ENCODE peak calls at places on chromosome 2, in four cellular contexts. One of them, this sample, is unnamed. For H3K9me3 and H3K36me3, the result is how much of the 10 kb centered on the place peaks cover.

GRCh38 chr2:174325932-174326879 is 8.5 kb upstream of the SP9 start:
- DNase-seq in cardiac muscle cell: no peak
- DNase-seq in OCI-LY7: no peak
- DNase-seq in uterus: peak
- DNase-seq in this sample: no peak

GRCh38 chr2:126796931-126797621 is 101.6 kb upstream of the TEX51 start:
- DNase-seq in uterus: no peak
- DNase-seq in cardiac muscle cell: no peak
- DNase-seq in OCI-LY7: no peak
- DNase-seq in this sample: no peak

GRCh38 chr2:97727296-97727695 is 13.9 kb downstream of the ZAP70 start:
- DNase-seq in uterus: no peak
- DNase-seq in OCI-LY7: no peak
- DNase-seq in cardiac muscle cell: no peak
- DNase-seq in this sample: no peak

GRCh38 chr2:20421988-20422678 is 24.7 kb upstream of the RHOB start:
- DNase-seq in OCI-LY7: no peak
- DNase-seq in uterus: peak
- DNase-seq in cardiac muscle cell: no peak
- DNase-seq in this sample: peak

GRCh38 chr2:238863231-238863630 is 15.3 kb downstream of the TWIST2 start:
- DNase-seq in cardiac muscle cell: no peak
- DNase-seq in uterus: no peak
- DNase-seq in OCI-LY7: no peak
- DNase-seq in this sample: peak

GRCh38 chr2:106065983-106066826 is 127.9 kb downstream of the UXS1 start:
- DNase-seq in uterus: no peak
- DNase-seq in OCI-LY7: no peak
- DNase-seq in cardiac muscle cell: peak
- DNase-seq in this sample: no peak

GRCh38 chr2:98823196-98824166 is 92.5 kb upstream of the MGAT4A start:
- DNase-seq in uterus: no peak
- DNase-seq in OCI-LY7: no peak
- DNase-seq in cardiac muscle cell: no peak
- DNase-seq in this sample: no peak

GRCh38 chr2:117470311-117471095 is 344.0 kb upstream of the DDX18 start:
- DNase-seq in cardiac muscle cell: peak
- DNase-seq in OCI-LY7: peak
- DNase-seq in uterus: no peak
- DNase-seq in this sample: peak

GRCh38 chr2:228164718-228165117 is 16.8 kb downstream of the SPHKAP start:
- DNase-seq in uterus: no peak
- DNase-seq in OCI-LY7: no peak
- DNase-seq in cardiac muscle cell: no peak
- DNase-seq in this sample: no peak

GRCh38 chr2:207767461-207768167 is 2.1 kb downstream of the FZD5 start:
- DNase-seq in cardiac muscle cell: peak
- DNase-seq in OCI-LY7: no peak
- DNase-seq in uterus: peak
- DNase-seq in this sample: no peak

DNA sequence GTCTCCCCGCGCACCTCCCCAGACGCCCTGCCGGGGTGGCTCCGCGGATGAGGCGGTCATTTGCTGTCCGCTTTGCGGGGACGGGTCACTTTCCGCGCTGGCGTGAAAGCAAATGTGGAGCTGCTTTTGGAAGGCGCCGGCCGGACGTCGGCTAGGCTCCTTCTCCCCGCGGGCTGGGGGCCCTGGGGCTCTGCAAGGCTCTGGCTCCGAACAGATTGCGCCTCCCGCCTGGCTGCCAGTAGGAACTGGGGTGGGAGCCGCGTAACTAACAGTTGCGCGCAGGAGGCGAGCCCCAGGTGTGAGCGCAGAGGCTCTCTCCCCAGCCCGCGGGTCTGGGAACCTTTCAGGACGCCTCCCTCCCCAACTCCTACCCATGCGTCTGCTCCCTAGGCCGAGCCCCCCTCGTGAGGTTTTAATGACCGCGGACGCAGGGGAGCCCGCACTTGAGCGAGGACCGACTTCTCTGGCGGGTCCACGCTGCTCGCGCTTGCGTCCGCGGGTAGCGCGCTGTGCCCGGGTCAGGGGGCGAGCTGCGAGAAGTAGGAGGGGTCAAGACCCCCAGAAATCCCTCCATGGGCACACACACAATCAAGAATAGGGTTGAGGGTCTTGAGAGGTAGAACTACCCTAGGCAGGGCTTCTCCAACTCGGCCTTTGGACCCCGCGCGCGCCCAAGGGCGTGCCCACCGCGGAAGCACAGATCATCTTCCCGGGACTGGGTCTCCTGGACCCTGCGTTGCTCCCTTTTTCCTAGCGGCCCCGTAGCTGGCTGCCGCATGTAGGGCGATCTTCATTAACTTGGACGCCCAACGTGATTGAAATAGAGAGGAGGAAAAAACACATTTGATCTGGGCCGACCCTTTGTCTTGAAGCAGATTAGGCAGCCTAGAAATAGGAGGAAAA is 146.8 kb downstream of the MEIS1 start:
- DNase-seq in uterus: peak
- DNase-seq in OCI-LY7: no peak
- DNase-seq in cardiac muscle cell: peak
- DNase-seq in this sample: peak
- H3K4me3 ChIP-seq in uterus: peak
- H3K4me3 ChIP-seq in OCI-LY7: no peak
- H3K4me3 ChIP-seq in cardiac muscle cell: peak
- H3K4me3 ChIP-seq in this sample: peak

GRCh38 chr2:6177796-6178195 is 485.6 kb downstream of the SOX11 start:
- DNase-seq in OCI-LY7: no peak
- DNase-seq in uterus: no peak
- DNase-seq in cardiac muscle cell: no peak
- DNase-seq in this sample: no peak
- H3K9me3 ChIP-seq in OCI-LY7: under half
- H3K9me3 ChIP-seq in uterus: under half
- H3K9me3 ChIP-seq in cardiac muscle cell: under half
- H3K9me3 ChIP-seq in this sample: under half

GRCh38 chr2:46578966-46579365 is 99.6 kb downstream of the TMEM247 start:
- DNase-seq in OCI-LY7: no peak
- DNase-seq in cardiac muscle cell: no peak
- DNase-seq in uterus: no peak
- DNase-seq in this sample: no peak
- H3K36me3 ChIP-seq in OCI-LY7: half or more
- H3K36me3 ChIP-seq in cardiac muscle cell: under half
- H3K36me3 ChIP-seq in uterus: under half
- H3K36me3 ChIP-seq in this sample: under half

DNA sequence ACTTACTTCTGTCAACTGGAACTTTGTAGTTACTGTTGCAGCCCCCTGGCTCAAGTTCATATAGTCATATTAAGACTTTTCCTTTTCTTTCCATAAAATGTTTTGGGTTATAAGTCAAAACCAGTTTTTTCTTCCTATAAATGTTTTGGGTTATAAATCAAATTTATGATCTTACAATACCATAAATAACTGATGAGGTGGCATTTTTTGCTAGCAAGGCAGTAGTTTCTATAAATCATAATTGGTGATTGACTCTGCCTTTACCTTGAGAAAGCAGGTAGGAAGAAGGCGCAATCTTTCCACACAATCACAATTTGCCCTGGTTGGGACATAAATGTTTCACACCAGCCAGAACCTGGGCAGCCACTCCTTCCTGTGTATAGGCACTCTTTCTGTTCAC is 5.1 kb upstream of the DYTN start:
- DNase-seq in uterus: no peak
- DNase-seq in OCI-LY7: no peak
- DNase-seq in cardiac muscle cell: no peak
- DNase-seq in this sample: no peak
- H3K4me3 ChIP-seq in uterus: no peak
- H3K4me3 ChIP-seq in OCI-LY7: no peak
- H3K4me3 ChIP-seq in cardiac muscle cell: no peak
- H3K4me3 ChIP-seq in this sample: no peak

GRCh38 chr2:30445266-30445821 is 1.7 kb upstream of the LCLAT1 start:
- DNase-seq in uterus: no peak
- DNase-seq in cardiac muscle cell: no peak
- DNase-seq in OCI-LY7: no peak
- DNase-seq in this sample: no peak

GRCh38 chr2:30439879-30440278 is 7.2 kb upstream of the LCLAT1 start:
- DNase-seq in OCI-LY7: no peak
- DNase-seq in cardiac muscle cell: no peak
- DNase-seq in uterus: no peak
- DNase-seq in this sample: no peak

GRCh38 chr2:30444283-30444682 is 2.8 kb upstream of the LCLAT1 start:
- DNase-seq in cardiac muscle cell: no peak
- DNase-seq in uterus: no peak
- DNase-seq in OCI-LY7: no peak
- DNase-seq in this sample: no peak

GRCh38 chr2:30441023-30441422 is 6.0 kb upstream of the LCLAT1 start:
- DNase-seq in uterus: no peak
- DNase-seq in cardiac muscle cell: no peak
- DNase-seq in OCI-LY7: no peak
- DNase-seq in this sample: no peak

GRCh38 chr2:30443081-30443480 is 4.0 kb upstream of the LCLAT1 start:
- DNase-seq in cardiac muscle cell: no peak
- DNase-seq in OCI-LY7: no peak
- DNase-seq in uterus: no peak
- DNase-seq in this sample: no peak
- H3K9me3 ChIP-seq in cardiac muscle cell: under half
- H3K9me3 ChIP-seq in OCI-LY7: under half
- H3K9me3 ChIP-seq in uterus: under half
- H3K9me3 ChIP-seq in this sample: under half

DNA sequence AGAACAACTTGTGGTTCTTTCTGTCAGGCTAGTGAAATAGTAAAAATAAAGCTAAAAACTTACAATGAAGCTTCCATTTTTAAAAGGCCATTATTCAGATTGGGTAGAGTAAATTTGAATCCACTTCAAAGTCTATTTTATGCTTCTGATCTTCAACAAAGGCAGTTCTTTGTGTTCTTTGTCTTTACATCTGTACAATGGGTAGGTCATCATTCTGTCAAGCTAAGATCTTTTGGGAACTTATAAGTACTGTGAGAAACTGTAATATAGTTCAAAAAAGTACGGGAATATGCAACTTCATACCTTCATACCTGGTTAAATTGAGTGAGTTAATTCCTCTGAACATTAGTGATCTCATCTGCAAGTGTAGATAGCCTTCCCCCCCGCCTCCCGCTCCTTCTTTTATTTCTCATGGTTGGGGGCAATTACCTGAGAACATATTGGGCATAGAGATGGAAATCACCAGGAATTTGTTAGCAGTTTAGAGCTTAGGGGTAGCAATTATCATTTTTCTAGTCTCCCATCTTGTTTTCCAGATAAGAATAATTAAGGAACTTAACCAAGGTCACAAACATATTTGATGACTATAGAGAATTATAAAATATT is 9.7 kb downstream of the CNOT9 start:
- DNase-seq in cardiac muscle cell: no peak
- DNase-seq in uterus: no peak
- DNase-seq in OCI-LY7: no peak
- DNase-seq in this sample: no peak
- H3K36me3 ChIP-seq in cardiac muscle cell: under half
- H3K36me3 ChIP-seq in uterus: under half
- H3K36me3 ChIP-seq in OCI-LY7: half or more
- H3K36me3 ChIP-seq in this sample: half or more

DNA sequence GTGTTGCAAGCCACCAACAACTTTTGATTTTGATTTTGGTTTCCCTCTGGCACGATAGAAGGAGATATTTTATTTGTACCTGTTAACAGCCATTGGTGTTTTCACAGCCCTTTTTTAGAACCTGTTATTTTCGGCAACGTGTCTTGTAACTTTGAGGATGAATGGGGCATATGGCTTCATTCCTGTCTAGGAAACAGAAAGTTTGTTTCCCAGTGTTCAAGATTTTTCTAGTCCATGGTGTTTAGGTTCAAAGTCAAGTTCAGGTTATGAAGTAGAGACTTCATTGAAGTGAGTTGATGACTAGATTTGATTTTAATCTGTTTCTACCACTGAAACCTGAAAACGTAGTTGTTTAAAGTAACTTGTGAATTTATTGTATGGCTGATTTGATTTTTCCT is 343 bp downstream of the RASGRP3 start:
- DNase-seq in uterus: no peak
- DNase-seq in OCI-LY7: no peak
- DNase-seq in cardiac muscle cell: no peak
- DNase-seq in this sample: no peak
- H3K4me3 ChIP-seq in uterus: peak
- H3K4me3 ChIP-seq in OCI-LY7: peak
- H3K4me3 ChIP-seq in cardiac muscle cell: peak
- H3K4me3 ChIP-seq in this sample: peak